ENCODE peak calls at places on chromosomes 11 and 22, in seven cellular contexts. One of them, this sample, is unnamed.

GRCh38 chr11:63251312-63251711 is 7.9 kb upstream of the SLC22A25 start:
- DNase-seq in BE2C: no peak
- DNase-seq in GM23248: no peak
- DNase-seq in bronchial epithelial cell: no peak
- DNase-seq in mammary epithelial cell: no peak
- DNase-seq in tibial nerve: no peak
- DNase-seq in CD8-positive, alpha-beta T cell: no peak
- DNase-seq in this sample: no peak

GRCh38 chr11:73306977-73307322 is 1.1 kb upstream of the ARHGEF17 start:
- DNase-seq in BE2C: no peak
- DNase-seq in GM23248: no peak
- DNase-seq in bronchial epithelial cell: no peak
- DNase-seq in mammary epithelial cell: no peak
- DNase-seq in tibial nerve: no peak
- DNase-seq in CD8-positive, alpha-beta T cell: no peak
- DNase-seq in this sample: no peak

GRCh38 chr11:76662656-76663460 is 7.7 kb downstream of the LRRC32 start:
- DNase-seq in BE2C: no peak
- DNase-seq in GM23248: no peak
- DNase-seq in bronchial epithelial cell: no peak
- DNase-seq in mammary epithelial cell: no peak
- DNase-seq in tibial nerve: no peak
- DNase-seq in CD8-positive, alpha-beta T cell: no peak
- DNase-seq in this sample: no peak

GRCh38 chr11:75260396-75260795 is 19.8 kb downstream of the TPBGL start:
- DNase-seq in BE2C: peak; percentile 6
- DNase-seq in GM23248: no peak
- DNase-seq in bronchial epithelial cell: no peak
- DNase-seq in mammary epithelial cell: no peak
- DNase-seq in tibial nerve: no peak
- DNase-seq in CD8-positive, alpha-beta T cell: no peak
- DNase-seq in this sample: no peak

GRCh38 chr22:38456841-38457699 is 2.1 kb upstream of the KCNJ4 start:
- DNase-seq in BE2C: no peak
- DNase-seq in GM23248: no peak
- DNase-seq in bronchial epithelial cell: no peak
- DNase-seq in mammary epithelial cell: no peak
- DNase-seq in tibial nerve: no peak
- DNase-seq in CD8-positive, alpha-beta T cell: no peak
- DNase-seq in this sample: no peak

GRCh38 chr11:30583505-30584280 is 2.5 kb downstream of the MPPED2 start:
- DNase-seq in BE2C: no peak
- DNase-seq in GM23248: peak; percentile 12
- DNase-seq in bronchial epithelial cell: no peak
- DNase-seq in mammary epithelial cell: no peak
- DNase-seq in tibial nerve: no peak
- DNase-seq in CD8-positive, alpha-beta T cell: no peak
- DNase-seq in this sample: no peak

GRCh38 chr11:118658372-118659313 is 20.8 kb downstream of the TREH start:
- DNase-seq in BE2C: no peak
- DNase-seq in GM23248: peak; percentile 48
- DNase-seq in bronchial epithelial cell: no peak
- DNase-seq in mammary epithelial cell: no peak
- DNase-seq in tibial nerve: no peak
- DNase-seq in CD8-positive, alpha-beta T cell: no peak
- DNase-seq in this sample: no peak

GRCh38 chr22:30287626-30288413 is 1.5 kb downstream of the CASTOR1 start:
- DNase-seq in BE2C: peak; percentile 84
- DNase-seq in GM23248: peak; percentile 91
- DNase-seq in bronchial epithelial cell: peak; percentile 82
- DNase-seq in mammary epithelial cell: peak; percentile 81
- DNase-seq in tibial nerve: peak; percentile 92
- DNase-seq in CD8-positive, alpha-beta T cell: peak; percentile 92
- DNase-seq in this sample: peak; percentile 87

GRCh38 chr22:27965547-27965946 is 46.5 kb upstream of the PITPNB start:
- DNase-seq in BE2C: no peak
- DNase-seq in GM23248: no peak
- DNase-seq in bronchial epithelial cell: peak; percentile 37
- DNase-seq in mammary epithelial cell: no peak
- DNase-seq in tibial nerve: no peak
- DNase-seq in CD8-positive, alpha-beta T cell: no peak
- DNase-seq in this sample: no peak

GRCh38 chr11:119586181-119586580 is 142.8 kb downstream of the NECTIN1 start:
- DNase-seq in BE2C: no peak
- DNase-seq in GM23248: no peak
- DNase-seq in bronchial epithelial cell: peak; percentile 24
- DNase-seq in mammary epithelial cell: no peak
- DNase-seq in tibial nerve: no peak
- DNase-seq in CD8-positive, alpha-beta T cell: no peak
- DNase-seq in this sample: no peak

GRCh38 chr22:44195189-44195871 is 14.6 kb downstream of the PARVG start:
- DNase-seq in BE2C: no peak
- DNase-seq in GM23248: no peak
- DNase-seq in bronchial epithelial cell: no peak
- DNase-seq in mammary epithelial cell: no peak
- DNase-seq in tibial nerve: no peak
- DNase-seq in CD8-positive, alpha-beta T cell: no peak
- DNase-seq in this sample: no peak

GRCh38 chr11:76330651-76331050 is 50.3 kb downstream of the THAP12 start:
- DNase-seq in BE2C: no peak
- DNase-seq in GM23248: no peak
- DNase-seq in bronchial epithelial cell: no peak
- DNase-seq in mammary epithelial cell: no peak
- DNase-seq in tibial nerve: no peak
- DNase-seq in CD8-positive, alpha-beta T cell: no peak
- DNase-seq in this sample: no peak

GRCh38 chr11:72015511-72016061 is 16.9 kb downstream of the IL18BP start:
- DNase-seq in BE2C: peak; percentile 63
- DNase-seq in GM23248: peak; percentile 40
- DNase-seq in bronchial epithelial cell: no peak
- DNase-seq in mammary epithelial cell: no peak
- DNase-seq in tibial nerve: no peak
- DNase-seq in CD8-positive, alpha-beta T cell: no peak
- DNase-seq in this sample: no peak

GRCh38 chr11:69816671-69817070 is 2.5 kb downstream of the FGF3 start:
- DNase-seq in BE2C: peak; percentile 40
- DNase-seq in GM23248: no peak
- DNase-seq in bronchial epithelial cell: no peak
- DNase-seq in mammary epithelial cell: no peak
- DNase-seq in tibial nerve: no peak
- DNase-seq in CD8-positive, alpha-beta T cell: no peak
- DNase-seq in this sample: peak; percentile 56
- H3K27me3 ChIP-seq in BE2C: peaks cover 75% of the 10 kb centered on the region
- H3K27me3 ChIP-seq in GM23248: peaks cover 50% of the 10 kb centered on the region
- H3K27me3 ChIP-seq in bronchial epithelial cell: peaks cover 25% of the 10 kb centered on the region
- H3K27me3 ChIP-seq in mammary epithelial cell: peaks cover 54% of the 10 kb centered on the region
- H3K27me3 ChIP-seq in tibial nerve: peaks cover 44% of the 10 kb centered on the region
- H3K27me3 ChIP-seq in CD8-positive, alpha-beta T cell: no peaks in the 10 kb centered on the region
- H3K27me3 ChIP-seq in this sample: peaks cover 77% of the 10 kb centered on the region

GRCh38 chr22:42363851-42364250 is 68.4 kb downstream of the NFAM1 start:
- DNase-seq in BE2C: no peak
- DNase-seq in GM23248: no peak
- DNase-seq in bronchial epithelial cell: no peak
- DNase-seq in mammary epithelial cell: no peak
- DNase-seq in tibial nerve: no peak
- DNase-seq in CD8-positive, alpha-beta T cell: no peak
- DNase-seq in this sample: no peak
- H3K27me3 ChIP-seq in BE2C: peaks cover 5% of the 10 kb centered on the region
- H3K27me3 ChIP-seq in GM23248: peaks cover 44% of the 10 kb centered on the region
- H3K27me3 ChIP-seq in bronchial epithelial cell: peaks cover 31% of the 10 kb centered on the region
- H3K27me3 ChIP-seq in mammary epithelial cell: peaks cover 3% of the 10 kb centered on the region
- H3K27me3 ChIP-seq in tibial nerve: peaks cover 21% of the 10 kb centered on the region
- H3K27me3 ChIP-seq in CD8-positive, alpha-beta T cell: peaks cover 9% of the 10 kb centered on the region
- H3K27me3 ChIP-seq in this sample: no peaks in the 10 kb centered on the region

DNA sequence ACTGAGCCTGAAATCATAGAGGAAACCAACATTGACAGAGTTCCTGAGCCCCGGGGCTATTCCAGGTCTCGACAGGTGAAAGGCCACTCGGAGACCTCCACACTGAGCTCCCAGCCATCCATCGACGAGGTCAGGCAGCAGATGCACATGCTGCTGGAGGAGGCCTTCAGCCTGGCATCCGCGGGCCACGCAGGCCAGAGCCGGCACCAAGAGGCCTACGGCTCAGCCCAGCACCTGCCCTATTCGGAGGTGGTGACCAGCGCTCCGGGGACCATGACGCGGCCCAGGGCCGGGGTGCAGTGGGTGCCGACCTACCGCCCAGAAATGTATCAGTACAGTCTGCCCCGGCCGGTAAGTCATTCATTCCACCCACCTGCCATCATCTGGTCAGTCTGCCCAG is 54.9 kb downstream of the C11orf91 start:
- DNase-seq in BE2C: no peak
- DNase-seq in GM23248: no peak
- DNase-seq in bronchial epithelial cell: no peak
- DNase-seq in mammary epithelial cell: no peak
- DNase-seq in tibial nerve: no peak
- DNase-seq in CD8-positive, alpha-beta T cell: no peak
- DNase-seq in this sample: no peak
- H3K27me3 ChIP-seq in BE2C: no peaks in the 10 kb centered on the region
- H3K27me3 ChIP-seq in GM23248: no peaks in the 10 kb centered on the region
- H3K27me3 ChIP-seq in bronchial epithelial cell: no peaks in the 10 kb centered on the region
- H3K27me3 ChIP-seq in mammary epithelial cell: no peaks in the 10 kb centered on the region
- H3K27me3 ChIP-seq in tibial nerve: no peaks in the 10 kb centered on the region
- H3K27me3 ChIP-seq in CD8-positive, alpha-beta T cell: no peaks in the 10 kb centered on the region
- H3K27me3 ChIP-seq in this sample: no peaks in the 10 kb centered on the region

GRCh38 chr22:39693943-39694500 is 123.5 kb downstream of the CACNA1I start:
- DNase-seq in BE2C: no peak
- DNase-seq in GM23248: no peak
- DNase-seq in bronchial epithelial cell: no peak
- DNase-seq in mammary epithelial cell: no peak
- DNase-seq in tibial nerve: no peak
- DNase-seq in CD8-positive, alpha-beta T cell: no peak
- DNase-seq in this sample: no peak
- H3K27me3 ChIP-seq in BE2C: no peaks in the 10 kb centered on the region
- H3K27me3 ChIP-seq in GM23248: peaks cover 50% of the 10 kb centered on the region
- H3K27me3 ChIP-seq in bronchial epithelial cell: peaks cover 8% of the 10 kb centered on the region
- H3K27me3 ChIP-seq in mammary epithelial cell: no peaks in the 10 kb centered on the region
- H3K27me3 ChIP-seq in tibial nerve: peaks cover 51% of the 10 kb centered on the region
- H3K27me3 ChIP-seq in CD8-positive, alpha-beta T cell: no peaks in the 10 kb centered on the region
- H3K27me3 ChIP-seq in this sample: no peaks in the 10 kb centered on the region

GRCh38 chr11:92227954-92228935 is 3.6 kb downstream of the FAT3 start:
- DNase-seq in BE2C: peak; percentile 12
- DNase-seq in GM23248: peak; percentile 46
- DNase-seq in bronchial epithelial cell: no peak
- DNase-seq in mammary epithelial cell: no peak
- DNase-seq in tibial nerve: no peak
- DNase-seq in CD8-positive, alpha-beta T cell: no peak
- DNase-seq in this sample: no peak
- H3K27me3 ChIP-seq in BE2C: peaks cover 37% of the 10 kb centered on the region
- H3K27me3 ChIP-seq in GM23248: peaks cover 53% of the 10 kb centered on the region
- H3K27me3 ChIP-seq in bronchial epithelial cell: peaks cover 29% of the 10 kb centered on the region
- H3K27me3 ChIP-seq in mammary epithelial cell: peaks cover 40% of the 10 kb centered on the region
- H3K27me3 ChIP-seq in tibial nerve: peaks cover 58% of the 10 kb centered on the region
- H3K27me3 ChIP-seq in CD8-positive, alpha-beta T cell: no peaks in the 10 kb centered on the region
- H3K27me3 ChIP-seq in this sample: no peaks in the 10 kb centered on the region